ENCODE peak calls at places on chromosomes 4 and X, in four cellular contexts. D is gastrocnemius medialis, U is IMR-90, Y is fibroblast of lung. X is an unnamed sample.

GRCh38 chr4:135281230-135281629 is 1079.6 kb upstream of the PABPC4L start:
- DNase-seq in D (no peak), U (no peak), Y (peak), X (no peak)

GRCh38 chr4:3387154-3387942 is 54.4 kb upstream of the HGFAC start:
- DNase-seq in D (no peak), U (no peak), Y (no peak), X (no peak)

GRCh38 chrX:15511563-15511962 is 11.0 kb downstream of the BMX start:
- DNase-seq in D (no peak), U (no peak), Y (no peak), X (no peak)

GRCh38 chrX:81195712-81196111 is 6.0 kb downstream of the HMGN5 start:
- DNase-seq in D (no peak), U (peak), Y (peak), X (peak)

GRCh38 chr4:3716876-3717235 is 49.3 kb upstream of the ADRA2C start:
- DNase-seq in D (no peak), U (no peak), Y (no peak), X (no peak)

GRCh38 chr4:57374866-57375595 is 264.8 kb upstream of the IGFBP7 start:
- DNase-seq in D (no peak), U (peak), Y (peak), X (no peak)

GRCh38 chr4:47763279-47763678 is 74.6 kb downstream of the CORIN start:
- DNase-seq in D (no peak), U (no peak), Y (no peak), X (no peak)

GRCh38 chr4:77538574-77539157 is 67.0 kb upstream of the CXCL13 start:
- DNase-seq in D (no peak), U (no peak), Y (peak), X (no peak)

GRCh38 chrX:19800821-19801220 is 86.6 kb downstream of the SH3KBP1 start:
- DNase-seq in D (no peak), U (no peak), Y (no peak), X (no peak)

GRCh38 chrX:41334866-41335589 is 1.1 kb downstream of the DDX3X start:
- DNase-seq in D (peak), U (peak), Y (peak), X (no peak)

GRCh38 chr4:112817933-112818921 is 181.3 kb downstream of the LARP7 start:
- DNase-seq in D (peak), U (peak), Y (peak), X (no peak)

GRCh38 chr4:147096667-147097604 is 151.3 kb upstream of the TTC29 start:
- DNase-seq in D (no peak), U (peak), Y (peak), X (peak)

GRCh38 chr4:174023641-174024040 is 259.8 kb downstream of the FBXO8 start:
- DNase-seq in D (no peak), U (peak), Y (peak), X (no peak)

GRCh38 chrX:115065304-115065703 is 47.9 kb upstream of the IL13RA2 start:
- DNase-seq in D (no peak), U (no peak), Y (no peak), X (no peak)
- H3K4me3 ChIP-seq in D (no peak), U (no peak), Y (no peak), X (no peak)

GRCh38 chr4:121714548-121714947 is 17.8 kb upstream of the ANXA5 start:
- DNase-seq in D (no peak), U (no peak), Y (no peak), X (no peak)

GRCh38 chr4:121712783-121713182 is 16.0 kb upstream of the ANXA5 start:
- DNase-seq in D (no peak), U (no peak), Y (no peak), X (no peak)

GRCh38 chr4:121720109-121720508 is 23.3 kb upstream of the ANXA5 start:
- DNase-seq in D (no peak), U (no peak), Y (peak), X (no peak)

GRCh38 chr4:121721700-121722099 is 24.9 kb upstream of the ANXA5 start:
- DNase-seq in D (no peak), U (no peak), Y (no peak), X (no peak)

DNA sequence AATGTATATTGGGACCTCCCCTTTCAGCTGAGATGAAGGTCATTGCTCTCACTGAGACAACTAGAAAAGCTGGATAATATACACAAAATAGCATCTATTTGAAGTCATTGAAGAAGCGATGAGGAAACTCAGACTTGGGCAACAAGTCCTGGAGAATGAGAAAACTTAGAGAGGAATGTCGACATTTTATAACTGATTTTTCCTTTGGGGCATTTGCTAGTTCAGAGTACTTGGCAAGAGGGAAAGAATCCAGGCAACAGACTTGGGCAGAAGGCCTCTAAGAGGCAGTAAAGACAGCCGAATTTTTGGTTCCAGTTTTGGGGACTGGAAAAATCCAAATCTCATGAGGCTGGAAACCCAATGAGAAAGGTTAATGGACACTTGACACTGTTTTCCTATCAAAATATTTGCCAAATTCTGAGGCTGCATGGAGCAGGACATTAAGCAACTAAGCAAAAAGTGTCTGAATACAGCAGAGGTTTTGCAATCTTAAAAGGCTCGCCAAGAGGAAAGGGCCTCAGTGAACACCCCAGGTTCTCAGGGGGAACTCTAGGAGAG is 21.0 kb upstream of the ANXA5 start:
- DNase-seq in D (no peak), U (peak), Y (no peak), X (no peak)
- H3K4me3 ChIP-seq in D (no peak), U (no peak), Y (no peak), X (no peak)

GRCh38 chrX:133437356-133437755 is 22.1 kb upstream of the GPC4 start:
- DNase-seq in D (no peak), U (no peak), Y (no peak), X (no peak)

GRCh38 chrX:133440081-133440796 is 24.9 kb upstream of the GPC4 start:
- DNase-seq in D (no peak), U (no peak), Y (no peak), X (no peak)

GRCh38 chrX:133435544-133436124 is 20.3 kb upstream of the GPC4 start:
- DNase-seq in D (no peak), U (no peak), Y (no peak), X (no peak)

GRCh38 chrX:133437771-133438170 is 22.5 kb upstream of the GPC4 start:
- DNase-seq in D (no peak), U (no peak), Y (no peak), X (no peak)

GRCh38 chrX:133434197-133434820 is 19.0 kb upstream of the GPC4 start:
- DNase-seq in D (no peak), U (no peak), Y (no peak), X (peak)
- H3K4me3 ChIP-seq in D (no peak), U (no peak), Y (no peak), X (no peak)

DNA sequence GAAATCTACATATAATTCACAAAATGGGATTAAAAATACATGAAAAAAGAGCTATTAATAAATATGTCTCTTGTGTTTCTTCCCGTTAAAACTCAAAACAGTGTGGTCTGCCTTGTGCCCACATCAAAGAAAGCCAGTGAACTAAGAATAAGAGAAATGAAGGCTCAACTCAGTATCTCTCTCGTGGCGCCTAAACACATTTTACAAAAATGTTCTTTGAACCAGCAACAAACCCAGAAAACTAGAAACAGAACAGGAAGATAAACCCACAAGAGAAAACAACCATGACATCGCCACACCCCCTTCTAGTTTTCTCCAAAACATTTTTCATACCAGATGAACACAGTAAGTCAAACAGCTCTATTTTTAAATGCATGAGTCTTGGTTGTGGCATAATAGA is 130.1 kb downstream of the DCHS2 start:
- DNase-seq in D (no peak), U (no peak), Y (no peak), X (peak)
- H3K4me3 ChIP-seq in D (no peak), U (no peak), Y (no peak), X (no peak)

GRCh38 chrX:110338850-110339373 is 19.7 kb upstream of the RTL9 start:
- DNase-seq in D (no peak), U (no peak), Y (no peak), X (no peak)

GRCh38 chrX:110346681-110347080 is 12.0 kb upstream of the RTL9 start:
- DNase-seq in D (no peak), U (no peak), Y (peak), X (no peak)

DNA sequence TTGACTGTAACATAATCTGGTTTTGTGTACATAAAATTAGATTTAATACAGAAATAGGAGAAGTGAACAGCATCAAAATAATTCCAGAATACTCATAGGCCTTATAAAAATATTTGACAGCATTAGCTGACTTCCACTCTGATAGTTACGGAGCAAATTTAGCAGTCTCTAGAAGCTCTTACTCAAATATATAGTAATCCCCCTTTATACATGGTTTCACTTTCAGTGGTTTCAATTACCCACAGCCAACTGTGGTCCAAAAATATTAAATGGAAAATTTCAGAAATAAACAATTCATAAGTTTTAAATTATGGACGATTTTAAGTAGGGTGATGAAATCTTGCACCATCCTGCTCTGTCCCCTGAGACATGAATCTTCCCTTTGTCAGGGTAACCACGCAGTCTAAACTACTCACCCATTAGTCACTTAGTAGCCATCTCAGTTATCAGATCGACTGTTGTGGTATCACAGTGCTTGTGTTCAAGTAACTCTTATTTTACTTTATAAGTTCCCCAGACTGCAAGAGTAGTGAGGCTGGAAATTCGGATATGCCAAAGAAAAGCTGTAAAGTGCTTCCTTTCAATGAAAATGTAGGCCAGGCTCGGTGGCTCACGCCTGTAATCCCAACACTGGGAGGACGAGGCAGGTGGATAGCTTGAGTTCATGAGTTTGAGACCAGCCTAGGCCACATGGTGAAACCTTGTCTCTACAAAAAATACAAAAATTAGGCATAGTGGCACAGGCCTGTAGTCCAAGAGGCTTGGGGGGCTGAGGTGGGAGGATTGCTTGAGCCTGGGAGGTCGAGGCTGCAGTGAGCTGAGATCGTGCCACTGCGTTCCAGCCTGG is 17.2 kb upstream of the RTL9 start:
- DNase-seq in D (no peak), U (peak), Y (peak), X (no peak)
- H3K4me3 ChIP-seq in D (no peak), U (no peak), Y (peak), X (no peak)

X was measured in Jurkat, Clone E6-1.